ENCODE peak calls at places on chromosomes 11 and 22, in eight cellular contexts. P, E, B, R, Z, A, T and V are unnamed samples.

GRCh38 chr22:48098243-48098935 is 1335.9 kb downstream of the TBC1D22A start:
- DNase-seq in R (peak; percentile 96), T (no peak), A (no peak), Z (no peak), E (no peak), P (no peak), B (no peak), V (no peak)

GRCh38 chr11:67651976-67652895 is 1.7 kb upstream of the ACY3 start:
- DNase-seq in Z (no peak), R (no peak), E (no peak), P (no peak), A (no peak), T (no peak), B (no peak), V (no peak)

GRCh38 chr11:46075168-46075567 is 46.1 kb downstream of the PHF21A start:
- DNase-seq in R (no peak), A (peak; percentile 76), Z (no peak), B (no peak), P (no peak), T (peak; percentile 9), E (peak; percentile 73), V (no peak)

GRCh38 chr22:50703726-50704509 is 31.3 kb downstream of the SHANK3 start:
- DNase-seq in E (no peak), A (no peak), Z (no peak), B (no peak), T (no peak), P (no peak), R (no peak), V (no peak)

GRCh38 chr11:9852465-9852864 is 188.6 kb downstream of the SWAP70 start:
- DNase-seq in R (no peak), B (no peak), A (no peak), Z (no peak), P (no peak), E (peak; percentile 54), T (no peak), V (no peak)

GRCh38 chr11:94926271-94926625 is 47.1 kb downstream of the CWC15 start:
- DNase-seq in R (no peak), T (no peak), B (no peak), E (no peak), A (no peak), Z (no peak), P (no peak), V (no peak)

GRCh38 chr11:97544401-97544800 is 1154.6 kb downstream of the JRKL start:
- DNase-seq in Z (no peak), P (no peak), T (no peak), A (peak; percentile 10), R (no peak), E (peak; percentile 42), B (no peak), V (no peak)

GRCh38 chr11:44711113-44711512 is 15.6 kb upstream of the TSPAN18 start:
- DNase-seq in B (peak; percentile 70), R (no peak), E (no peak), A (no peak), P (peak; percentile 70), Z (no peak), T (no peak), V (peak; percentile 51)

GRCh38 chr11:13294178-13294577 is 16.6 kb downstream of the BMAL1 start:
- DNase-seq in B (no peak), Z (no peak), A (no peak), R (no peak), T (no peak), P (no peak), E (no peak), V (no peak)

GRCh38 chr11:13297917-13298356 is 20.3 kb downstream of the BMAL1 start:
- DNase-seq in T (no peak), R (no peak), E (no peak), A (no peak), B (no peak), Z (no peak), P (no peak), V (no peak)

GRCh38 chr11:13294771-13295579 is 17.4 kb downstream of the BMAL1 start:
- DNase-seq in P (no peak), Z (no peak), A (no peak), T (no peak), E (no peak), B (no peak), R (no peak), V (no peak)

GRCh38 chr11:13298765-13299164 is 21.2 kb downstream of the BMAL1 start:
- DNase-seq in E (no peak), P (no peak), A (no peak), R (no peak), B (no peak), Z (no peak), T (no peak), V (no peak)

DNA sequence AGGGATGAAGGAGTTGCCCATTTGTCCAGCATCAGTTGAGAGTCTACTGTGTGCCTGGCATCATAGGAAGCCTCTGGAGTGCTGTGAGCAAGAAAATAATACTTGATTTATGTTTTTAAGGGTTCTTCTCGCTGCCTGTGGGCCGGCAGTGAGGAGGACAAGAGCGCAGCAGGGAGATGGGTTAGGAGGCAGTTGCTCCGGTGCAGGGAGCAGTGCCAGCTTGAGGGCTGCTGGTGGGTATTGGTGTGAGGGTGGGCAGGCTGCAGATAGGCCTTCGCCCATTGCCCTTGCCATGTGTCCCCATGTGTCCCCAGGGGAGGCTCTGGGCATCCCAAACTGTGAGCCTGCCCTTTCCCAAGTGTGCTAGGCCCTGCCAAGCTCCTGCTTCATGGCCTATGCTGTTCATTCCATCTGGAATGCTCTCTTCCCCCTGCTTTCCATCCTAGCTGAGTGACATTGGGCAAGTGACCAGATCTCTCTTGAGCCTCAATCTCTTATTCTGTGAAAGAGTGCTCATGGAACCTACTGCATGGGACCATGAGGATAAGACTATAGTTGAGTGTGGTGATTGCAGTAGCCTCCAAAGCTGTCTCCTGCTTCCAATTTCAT is 19.8 kb downstream of the BMAL1 start:
- DNase-seq in Z (no peak), T (no peak), E (no peak), P (no peak), R (no peak), B (no peak), A (no peak), V (no peak)
- TF ChIP-seq CTCF in Z (no peak), T (no peak), E (no peak), P (no peak), R (no peak), B (no peak), A (no peak), V (no peak)

DNA sequence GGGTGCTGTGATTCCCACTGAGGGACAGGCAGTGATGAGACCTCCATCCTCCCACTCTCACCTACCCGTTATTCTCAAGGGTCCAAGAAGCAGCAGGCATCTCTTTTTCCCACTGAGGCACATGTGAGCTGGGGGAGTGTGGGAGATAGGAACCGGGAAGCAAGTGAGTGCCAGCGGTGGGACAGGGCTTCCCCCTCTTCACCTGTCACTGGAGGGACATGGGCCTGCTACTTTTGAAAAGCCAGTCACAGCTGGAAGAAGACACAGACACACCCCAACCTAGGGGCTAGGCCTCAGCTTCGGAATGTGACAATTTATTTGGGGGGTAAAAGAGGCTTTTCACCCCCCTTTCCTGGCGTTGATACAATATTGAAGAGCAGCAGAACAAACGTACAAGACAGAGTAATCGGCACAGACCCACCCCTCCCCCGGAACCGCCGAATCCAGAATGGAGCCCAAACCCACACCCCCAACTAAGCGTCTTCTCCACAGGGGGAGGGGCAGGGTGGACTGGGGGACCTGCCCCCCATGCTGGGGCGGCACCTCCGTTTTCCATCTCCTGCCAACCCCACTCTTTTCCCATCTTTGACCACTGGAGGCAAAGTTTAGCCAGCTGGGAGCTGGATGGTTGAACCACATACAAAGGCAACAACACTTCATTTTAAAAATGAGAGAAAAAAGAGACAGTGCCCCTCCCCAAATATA is 10.7 kb downstream of the CBX6 start:
- DNase-seq in P (no peak), E (peak; percentile 22), A (no peak), Z (no peak), B (peak; percentile 46), T (no peak), R (no peak), V (no peak)
- TF ChIP-seq CTCF in P (no peak), E (peak; percentile 37), A (peak; percentile 25), Z (no peak), B (peak; percentile 8), T (peak; percentile 18), R (peak; percentile 23), V (peak; percentile 41)

DNA sequence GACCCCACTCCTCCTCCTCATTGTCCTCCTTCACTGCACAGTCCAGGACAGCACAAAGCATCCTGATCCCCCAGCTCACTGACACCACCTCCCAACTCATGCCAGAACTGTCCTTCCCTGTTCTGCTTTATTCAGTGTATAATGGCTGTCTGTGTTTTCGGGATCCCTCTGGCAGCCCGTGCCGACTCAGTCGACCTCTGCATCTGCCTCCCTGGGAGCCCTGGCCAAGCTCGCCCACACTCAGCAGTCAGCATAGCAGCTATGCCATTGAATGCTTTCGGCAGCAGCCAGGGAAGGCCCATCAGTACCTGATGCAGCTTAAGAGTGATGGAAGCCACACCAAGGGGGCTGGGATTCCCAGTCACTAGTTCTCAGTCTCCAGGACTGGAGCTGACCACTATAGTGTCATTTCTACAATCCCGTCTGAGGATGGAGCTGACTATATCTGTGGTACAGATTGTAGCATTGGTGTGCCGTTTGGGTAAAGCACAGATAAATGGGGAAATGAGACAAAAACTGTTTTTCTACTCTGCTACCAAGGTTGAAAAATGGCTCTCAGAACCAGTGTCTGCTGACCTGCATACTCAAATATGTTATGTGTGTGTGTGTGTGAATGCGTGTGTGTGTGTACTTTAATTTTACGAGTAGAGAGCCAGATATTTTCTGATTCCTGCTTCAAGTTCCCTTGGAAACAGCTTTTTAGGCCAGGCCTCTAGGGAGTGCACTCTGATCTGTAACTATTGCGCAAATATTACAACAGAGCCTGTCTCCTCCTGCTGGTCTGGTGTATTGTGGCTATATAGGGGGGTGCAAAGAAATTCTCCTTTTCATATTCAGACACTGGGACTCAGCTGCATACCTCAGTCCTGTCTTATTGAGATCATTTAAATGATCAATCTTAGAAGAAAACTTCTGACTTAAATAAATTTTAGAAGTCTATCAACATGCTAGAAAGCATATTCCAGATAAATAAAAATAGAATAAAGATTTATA is 78.8 kb upstream of the TOP3B start:
- DNase-seq in P (no peak), B (no peak), R (peak; percentile 73), A (peak; percentile 93), E (peak; percentile 69), Z (no peak), T (no peak), V (no peak)
- TF ChIP-seq CTCF in P (no peak), B (no peak), R (peak; percentile 73), A (peak; percentile 51), E (peak; percentile 38), Z (no peak), T (no peak), V (peak; percentile 28)

GRCh38 chr22:18056161-18056666 is 21.6 kb upstream of the PEX26 start:
- DNase-seq in P (no peak), A (no peak), T (no peak), E (no peak), R (peak; percentile 64), Z (no peak), B (no peak), V (no peak)

GRCh38 chr22:18057568-18058209 is 20.1 kb upstream of the PEX26 start:
- DNase-seq in B (no peak), A (peak; percentile 98), P (no peak), T (peak; percentile 97), E (peak; percentile 99), R (peak; percentile 75), Z (peak; percentile 90), V (no peak)

GRCh38 chr22:18058770-18059169 is 19.0 kb upstream of the PEX26 start:
- DNase-seq in R (no peak), B (no peak), P (no peak), E (no peak), T (no peak), Z (no peak), A (no peak), V (no peak)

GRCh38 chr22:18056802-18057474 is 20.9 kb upstream of the PEX26 start:
- DNase-seq in A (no peak), P (no peak), R (peak; percentile 69), E (no peak), Z (no peak), T (no peak), B (no peak), V (no peak)

DNA sequence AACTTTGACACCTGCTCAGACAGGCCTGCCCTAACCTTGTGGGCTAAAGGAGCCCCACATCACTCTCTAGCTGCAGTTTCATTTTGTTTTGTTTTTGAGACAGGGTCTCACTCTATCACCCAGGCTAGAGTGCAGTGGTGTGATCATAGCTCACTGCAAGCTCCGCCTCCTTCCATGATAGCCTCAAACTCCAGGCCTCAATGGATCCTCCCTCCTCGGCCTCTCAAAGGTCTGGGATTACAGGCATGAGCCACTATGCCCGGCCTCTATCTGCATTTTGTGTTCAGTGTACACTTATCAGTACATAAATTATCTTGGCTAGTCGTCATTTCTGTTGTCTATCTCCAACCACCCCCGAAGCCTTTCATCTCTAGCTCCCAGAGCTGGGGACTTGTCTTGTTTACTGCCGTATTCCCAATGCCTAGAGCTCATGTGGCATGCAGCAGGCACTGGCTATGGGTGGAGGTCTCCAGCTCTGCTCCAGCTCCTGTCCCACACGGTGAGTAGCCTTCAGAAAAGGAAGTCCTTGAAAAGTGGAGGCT is 22.1 kb upstream of the PEX26 start:
- DNase-seq in E (no peak), B (no peak), Z (no peak), P (no peak), R (no peak), T (no peak), A (no peak), V (no peak)
- TF ChIP-seq CTCF in E (no peak), B (no peak), Z (no peak), P (no peak), R (no peak), T (no peak), A (no peak), V (no peak)